ENCODE peak calls at places on chromosome 12, in four cellular contexts. One of them, this sample, is unnamed.
A peak's percentile ranks its signal among the peaks of the same experiment; 100 is the strongest.

GRCh38 chr12:26691234-26691970 is 141.6 kb downstream of the ITPR2 start:
- DNase-seq in stomach: no peak
- DNase-seq in upper lobe of left lung: no peak
- DNase-seq in K562: peak; percentile 52
- DNase-seq in this sample: no peak

GRCh38 chr12:76183459-76184186 is 99.1 kb upstream of the NAP1L1 start:
- DNase-seq in stomach: no peak
- DNase-seq in upper lobe of left lung: no peak
- DNase-seq in K562: peak; percentile 12
- DNase-seq in this sample: no peak

GRCh38 chr12:55842681-55843429 is at the start of gene MMP19:
- DNase-seq in stomach: no peak
- DNase-seq in upper lobe of left lung: no peak
- DNase-seq in K562: peak; percentile 68
- DNase-seq in this sample: no peak

GRCh38 chr12:93616584-93617101 is 44.2 kb downstream of the SOCS2 start:
- DNase-seq in stomach: no peak
- DNase-seq in upper lobe of left lung: no peak
- DNase-seq in K562: no peak
- DNase-seq in this sample: no peak

GRCh38 chr12:66823857-66824570 is 145.1 kb upstream of the GRIP1 start:
- DNase-seq in stomach: no peak
- DNase-seq in upper lobe of left lung: no peak
- DNase-seq in K562: no peak
- DNase-seq in this sample: no peak

GRCh38 chr12:113853491-113853890 is 112.6 kb downstream of the RBM19 start:
- DNase-seq in stomach: no peak
- DNase-seq in upper lobe of left lung: no peak
- DNase-seq in K562: no peak
- DNase-seq in this sample: no peak

GRCh38 chr12:92242917-92243316 is 97.3 kb upstream of the BTG1 start:
- DNase-seq in stomach: no peak
- DNase-seq in upper lobe of left lung: no peak
- DNase-seq in K562: no peak
- DNase-seq in this sample: no peak

GRCh38 chr12:74903522-74903921 is 306.1 kb downstream of the KCNC2 start:
- DNase-seq in stomach: no peak
- DNase-seq in upper lobe of left lung: no peak
- DNase-seq in K562: no peak
- DNase-seq in this sample: no peak

GRCh38 chr12:124520258-124520657 is 47.2 kb downstream of the NCOR2 start:
- DNase-seq in stomach: peak; percentile 86
- DNase-seq in upper lobe of left lung: peak; percentile 87
- DNase-seq in K562: no peak
- DNase-seq in this sample: peak; percentile 44

GRCh38 chr12:125284945-125285344 is 219.7 kb downstream of the AACS start:
- DNase-seq in stomach: no peak
- DNase-seq in upper lobe of left lung: no peak
- DNase-seq in K562: peak; percentile 19
- DNase-seq in this sample: no peak

GRCh38 chr12:53424626-53425514 is 1.2 kb downstream of the AMHR2 start:
- DNase-seq in stomach: no peak
- DNase-seq in upper lobe of left lung: no peak
- DNase-seq in K562: peak; percentile 89
- DNase-seq in this sample: no peak

GRCh38 chr12:79998554-79998953 is 63.7 kb upstream of the PPP1R12A start:
- DNase-seq in stomach: no peak
- DNase-seq in upper lobe of left lung: no peak
- DNase-seq in K562: no peak
- DNase-seq in this sample: no peak

GRCh38 chr12:113097716-113098427 is 37.7 kb downstream of the RASAL1 start:
- DNase-seq in stomach: no peak
- DNase-seq in upper lobe of left lung: no peak
- DNase-seq in K562: peak; percentile 43
- DNase-seq in this sample: no peak

GRCh38 chr12:105573574-105573973 is 243.1 kb downstream of the C12orf75 start:
- DNase-seq in stomach: no peak
- DNase-seq in upper lobe of left lung: no peak
- DNase-seq in K562: no peak
- DNase-seq in this sample: no peak

GRCh38 chr12:123808167-123808566 is 46.1 kb downstream of the DNAH10 start:
- DNase-seq in stomach: no peak
- DNase-seq in upper lobe of left lung: no peak
- DNase-seq in K562: peak; percentile 56
- DNase-seq in this sample: no peak

GRCh38 chr12:123938679-123939480 is 33.8 kb downstream of the CCDC92 start:
- DNase-seq in stomach: no peak
- DNase-seq in upper lobe of left lung: no peak
- DNase-seq in K562: peak; percentile 45
- DNase-seq in this sample: no peak

GRCh38 chr12:92244036-92244435 is 98.4 kb upstream of the BTG1 start:
- DNase-seq in stomach: no peak
- DNase-seq in upper lobe of left lung: no peak
- DNase-seq in K562: no peak
- DNase-seq in this sample: no peak

GRCh38 chr12:125683748-125684381 is 618.6 kb downstream of the AACS start:
- DNase-seq in stomach: peak; percentile 70
- DNase-seq in upper lobe of left lung: peak; percentile 49
- DNase-seq in K562: no peak
- DNase-seq in this sample: peak; percentile 58

GRCh38 chr12:122963928-122964240 is 2.4 kb downstream of the ABCB9 start:
- DNase-seq in stomach: peak; percentile 76
- DNase-seq in upper lobe of left lung: no peak
- DNase-seq in K562: no peak
- DNase-seq in this sample: no peak

GRCh38 chr12:23209793-23210192 is 584.8 kb downstream of the ETNK1 start:
- DNase-seq in stomach: no peak
- DNase-seq in upper lobe of left lung: no peak
- DNase-seq in K562: no peak
- DNase-seq in this sample: no peak

GRCh38 chr12:51171884-51172514 is 936 bp downstream of the TFCP2 start:
- DNase-seq in stomach: peak; percentile 27
- DNase-seq in upper lobe of left lung: peak; percentile 34
- DNase-seq in K562: no peak
- DNase-seq in this sample: peak; percentile 24

GRCh38 chr12:56213878-56214277 is 7.8 kb downstream of the RNF41 start:
- DNase-seq in stomach: no peak
- DNase-seq in upper lobe of left lung: no peak
- DNase-seq in K562: peak; percentile 31
- DNase-seq in this sample: no peak

GRCh38 chr12:47777741-47778558 is 4.9 kb downstream of the SLC48A1 start:
- DNase-seq in stomach: peak; percentile 67
- DNase-seq in upper lobe of left lung: no peak
- DNase-seq in K562: peak; percentile 45
- DNase-seq in this sample: no peak

GRCh38 chr12:124919646-124920352 is 5.3 kb upstream of the UBC start:
- DNase-seq in stomach: no peak
- DNase-seq in upper lobe of left lung: no peak
- DNase-seq in K562: no peak
- DNase-seq in this sample: no peak

GRCh38 chr12:76250256-76250655 is 98.0 kb downstream of the BBS10 start:
- DNase-seq in stomach: no peak
- DNase-seq in upper lobe of left lung: no peak
- DNase-seq in K562: no peak
- DNase-seq in this sample: no peak

GRCh38 chr12:96197503-96198272 is 3.5 kb downstream of the ELK3 start:
- DNase-seq in stomach: no peak
- DNase-seq in upper lobe of left lung: no peak
- DNase-seq in K562: no peak
- DNase-seq in this sample: no peak

GRCh38 chr12:76178461-76178860 is 94.0 kb upstream of the NAP1L1 start:
- DNase-seq in stomach: no peak
- DNase-seq in upper lobe of left lung: no peak
- DNase-seq in K562: no peak
- DNase-seq in this sample: no peak

GRCh38 chr12:27781680-27782079 is 1.6 kb upstream of the MANSC4 start:
- DNase-seq in stomach: no peak
- DNase-seq in upper lobe of left lung: no peak
- DNase-seq in K562: no peak
- DNase-seq in this sample: no peak

GRCh38 chr12:27780612-27781408 is 774 bp upstream of the MANSC4 start:
- DNase-seq in stomach: peak; percentile 26
- DNase-seq in upper lobe of left lung: peak; percentile 51
- DNase-seq in K562: peak; percentile 30
- DNase-seq in this sample: peak; percentile 25

GRCh38 chr12:27778206-27778605 is 1.8 kb upstream of the KLHL42 start:
- DNase-seq in stomach: no peak
- DNase-seq in upper lobe of left lung: no peak
- DNase-seq in K562: no peak
- DNase-seq in this sample: no peak

GRCh38 chr12:27779416-27779815 is 617 bp upstream of the KLHL42 start:
- DNase-seq in stomach: no peak
- DNase-seq in upper lobe of left lung: peak; percentile 23
- DNase-seq in K562: no peak
- DNase-seq in this sample: peak; percentile 14

DNA sequence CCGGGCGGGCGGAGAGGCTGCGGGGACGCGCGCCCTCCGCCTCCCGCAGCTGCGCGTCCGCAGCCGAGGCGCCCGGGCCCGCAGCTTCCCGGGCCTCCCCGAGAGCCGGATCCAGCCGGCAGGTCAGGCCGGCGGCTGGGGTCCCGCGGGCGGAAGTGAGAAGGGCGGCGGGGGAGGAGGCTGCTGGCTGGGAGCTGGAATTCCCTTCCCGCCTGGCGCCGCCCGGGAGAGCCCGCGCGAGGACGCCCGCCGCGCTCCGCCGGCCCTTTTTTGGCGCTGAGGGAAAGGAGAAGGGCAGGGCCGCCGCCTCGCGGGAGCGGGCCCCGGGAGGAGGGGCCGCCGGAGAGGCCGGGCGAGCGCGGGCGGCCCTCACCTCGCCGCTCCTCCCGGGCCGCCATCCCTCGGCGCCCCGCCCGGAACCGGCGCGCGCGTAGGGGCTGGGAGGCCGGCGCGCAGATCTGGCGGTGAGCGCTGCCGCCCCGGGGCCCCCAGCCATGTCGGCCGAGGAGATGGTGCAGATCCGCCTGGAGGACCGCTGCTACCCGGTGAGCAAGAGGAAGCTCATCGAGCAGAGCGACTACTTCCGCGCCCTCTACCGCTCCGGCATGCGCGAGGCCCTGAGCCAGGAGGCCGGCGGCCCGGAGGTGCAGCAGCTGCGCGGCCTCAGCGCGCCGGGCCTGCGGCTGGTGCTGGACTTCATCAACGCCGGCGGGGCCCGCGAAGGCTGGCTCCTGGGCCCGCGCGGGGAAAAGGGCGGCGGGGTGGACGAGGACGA is at the start of the genes KLHL42 and MANSC4:
- DNase-seq in stomach: peak; percentile 67
- DNase-seq in upper lobe of left lung: peak; percentile 75
- DNase-seq in K562: peak; percentile 80
- DNase-seq in this sample: peak; percentile 69
- TF ChIP-seq POLR2A in stomach: no peak
- TF ChIP-seq POLR2A in upper lobe of left lung: no peak
- TF ChIP-seq POLR2A in K562: peak; percentile 56
- TF ChIP-seq POLR2A in this sample: peak; percentile 33

GRCh38 chr12:46385439-46385838 is 12.9 kb upstream of the SLC38A2 start:
- DNase-seq in stomach: no peak
- DNase-seq in upper lobe of left lung: no peak
- DNase-seq in K562: no peak
- DNase-seq in this sample: no peak
- TF ChIP-seq EP300 in stomach: no peak
- TF ChIP-seq EP300 in upper lobe of left lung: no peak
- TF ChIP-seq EP300 in K562: no peak
- TF ChIP-seq EP300 in this sample: no peak

GRCh38 chr12:42236017-42236416 is 2.0 kb downstream of the YAF2 start:
- DNase-seq in stomach: no peak
- DNase-seq in upper lobe of left lung: no peak
- DNase-seq in K562: no peak
- DNase-seq in this sample: no peak

GRCh38 chr12:42235426-42235825 is 2.6 kb downstream of the YAF2 start:
- DNase-seq in stomach: no peak
- DNase-seq in upper lobe of left lung: peak; percentile 48
- DNase-seq in K562: no peak
- DNase-seq in this sample: no peak

GRCh38 chr12:42237853-42238239 is 202 bp downstream of the YAF2 start:
- DNase-seq in stomach: no peak
- DNase-seq in upper lobe of left lung: no peak
- DNase-seq in K562: no peak
- DNase-seq in this sample: no peak

GRCh38 chr12:42238240-42239140 is at the start of gene YAF2:
- DNase-seq in stomach: peak; percentile 91
- DNase-seq in upper lobe of left lung: peak; percentile 97
- DNase-seq in K562: peak; percentile 94
- DNase-seq in this sample: peak; percentile 93

DNA sequence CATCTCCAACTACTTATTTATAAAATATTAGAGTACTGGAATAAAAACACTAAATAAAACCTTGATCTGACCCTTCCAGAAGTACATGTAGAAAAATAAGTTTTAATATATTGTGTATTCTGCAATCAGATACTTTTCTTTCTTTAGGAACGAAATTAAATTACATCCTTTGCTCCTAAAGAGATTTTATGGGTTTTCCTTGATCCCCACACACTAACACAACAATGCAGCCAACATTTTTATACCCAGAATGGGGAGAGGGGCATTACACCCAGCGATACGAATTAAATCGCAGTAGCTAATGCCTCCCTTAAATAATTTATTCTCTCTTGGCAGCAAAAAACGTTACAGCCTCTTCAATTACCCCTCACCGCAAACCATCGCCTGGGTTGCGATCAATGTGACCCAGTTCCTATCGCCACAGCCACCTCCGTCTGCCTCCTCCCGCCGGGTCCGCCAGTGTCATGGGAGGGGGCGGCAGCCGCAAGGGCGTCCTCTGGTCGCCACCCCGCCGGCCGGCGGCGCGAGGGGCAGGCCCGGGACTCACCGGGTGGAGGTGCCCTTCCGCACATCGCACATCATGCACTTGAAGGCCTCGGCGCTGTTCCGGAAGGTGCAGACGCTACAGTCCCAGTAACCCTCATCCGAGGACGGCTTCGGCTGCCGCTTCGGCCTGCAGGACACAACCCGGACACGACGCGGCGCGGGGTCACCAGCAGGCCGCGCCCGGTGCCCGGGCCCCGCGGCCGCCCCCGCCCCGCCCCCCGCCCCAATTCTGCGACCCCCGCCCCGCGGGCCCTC is 796 bp downstream of the YAF2 start:
- DNase-seq in stomach: peak; percentile 79
- DNase-seq in upper lobe of left lung: peak; percentile 86
- DNase-seq in K562: peak; percentile 66
- DNase-seq in this sample: peak; percentile 82
- TF ChIP-seq POLR2A in stomach: no peak
- TF ChIP-seq POLR2A in upper lobe of left lung: no peak
- TF ChIP-seq POLR2A in K562: no peak
- TF ChIP-seq POLR2A in this sample: peak; percentile 47

GRCh38 chr12:78966062-78966461 is 101.5 kb downstream of the SYT1 start:
- DNase-seq in stomach: no peak
- DNase-seq in upper lobe of left lung: no peak
- DNase-seq in K562: no peak
- DNase-seq in this sample: no peak

GRCh38 chr12:78970041-78970440 is 105.5 kb downstream of the SYT1 start:
- DNase-seq in stomach: no peak
- DNase-seq in upper lobe of left lung: no peak
- DNase-seq in K562: no peak
- DNase-seq in this sample: no peak

GRCh38 chr12:78964521-78964920 is 99.9 kb downstream of the SYT1 start:
- DNase-seq in stomach: no peak
- DNase-seq in upper lobe of left lung: no peak
- DNase-seq in K562: no peak
- DNase-seq in this sample: no peak

GRCh38 chr12:78963439-78964222 is 99.1 kb downstream of the SYT1 start:
- DNase-seq in stomach: no peak
- DNase-seq in upper lobe of left lung: no peak
- DNase-seq in K562: no peak
- DNase-seq in this sample: no peak

GRCh38 chr12:78966926-78967325 is 102.4 kb downstream of the SYT1 start:
- DNase-seq in stomach: no peak
- DNase-seq in upper lobe of left lung: no peak
- DNase-seq in K562: no peak
- DNase-seq in this sample: no peak
- TF ChIP-seq EP300 in stomach: no peak
- TF ChIP-seq EP300 in upper lobe of left lung: no peak
- TF ChIP-seq EP300 in K562: no peak
- TF ChIP-seq EP300 in this sample: no peak